ENCODE peak calls at places on chromosomes 2 and 18, in eight cellular contexts. I, Y, O, Q, G, V, N and W are unnamed samples.
A peak's percentile ranks its signal among the peaks of the same experiment; 100 is the strongest.

GRCh38 chr18:70334264-70334663 is 45.4 kb downstream of the SOCS6 start:
- DNase-seq in I (no peak), Y (no peak), O (no peak), Q (no peak), G (no peak), V (no peak), N (no peak), W (no peak)

GRCh38 chr2:133802366-133802765 is 234.1 kb upstream of the NCKAP5 start:
- DNase-seq in I (no peak), Y (no peak), O (no peak), Q (no peak), G (no peak), V (no peak), N (no peak), W (no peak)

GRCh38 chr2:130870161-130870485 is 33.4 kb downstream of the ARHGEF4 start:
- DNase-seq in I (no peak), Y (no peak), O (no peak), Q (no peak), G (no peak), V (no peak), N (no peak), W (no peak)

GRCh38 chr2:239208470-239209180 is 192.2 kb downstream of the HDAC4 start:
- DNase-seq in I (no peak), Y (no peak), O (no peak), Q (no peak), G (no peak), V (peak; percentile 20), N (no peak), W (no peak)

GRCh38 chr2:240876475-240877251 is 8.0 kb downstream of the AGXT start:
- DNase-seq in I (peak; percentile 58), Y (no peak), O (no peak), Q (no peak), G (no peak), V (peak; percentile 94), N (no peak), W (no peak)

GRCh38 chr2:146927080-146927714 is 917.6 kb upstream of the ACVR2A start:
- DNase-seq in I (peak; percentile 75), Y (peak; percentile 30), O (peak; percentile 57), Q (peak; percentile 73), G (peak; percentile 31), V (peak; percentile 28), N (peak; percentile 84), W (peak; percentile 85)

GRCh38 chr2:149686677-149687427 is 99.3 kb upstream of the MMADHC start:
- DNase-seq in I (no peak), Y (no peak), O (no peak), Q (no peak), G (no peak), V (no peak), N (no peak), W (no peak)

GRCh38 chr2:138722316-138722715 is 57.9 kb downstream of the NXPH2 start:
- DNase-seq in I (no peak), Y (no peak), O (no peak), Q (peak; percentile 19), G (no peak), V (no peak), N (no peak), W (no peak)

GRCh38 chr2:76197428-76197827 is 486.7 kb upstream of the GCFC2 start:
- DNase-seq in I (no peak), Y (no peak), O (no peak), Q (no peak), G (no peak), V (no peak), N (peak; percentile 4), W (no peak)

GRCh38 chr2:85888020-85888744 is 608 bp downstream of the ST3GAL5 start:
- DNase-seq in I (peak; percentile 39), Y (no peak), O (peak; percentile 50), Q (no peak), G (no peak), V (no peak), N (peak; percentile 56), W (no peak)

GRCh38 chr2:200352631-200353030 is 46.1 kb downstream of the SPATS2L start:
- DNase-seq in I (peak; percentile 57), Y (peak; percentile 93), O (peak; percentile 60), Q (peak; percentile 45), G (peak; percentile 66), V (peak; percentile 60), N (peak; percentile 49), W (peak; percentile 94)

GRCh38 chr2:239735131-239735828 is 289.9 kb downstream of the NDUFA10 start:
- DNase-seq in I (no peak), Y (no peak), O (no peak), Q (no peak), G (no peak), V (peak; percentile 32), N (peak; percentile 78), W (no peak)

GRCh38 chr2:152334701-152335015 is 316 bp upstream of the FMNL2 start:
- DNase-seq in I (no peak), Y (no peak), O (no peak), Q (no peak), G (no peak), V (no peak), N (no peak), W (no peak)
- H3K27ac ChIP-seq in I (peak overlapping the region; percentile 82), Y (no peak overlapping the region), O (no peak overlapping the region), Q (no peak overlapping the region), G (no peak overlapping the region), V (no peak overlapping the region), N (no peak overlapping the region), W (no peak overlapping the region)

DNA sequence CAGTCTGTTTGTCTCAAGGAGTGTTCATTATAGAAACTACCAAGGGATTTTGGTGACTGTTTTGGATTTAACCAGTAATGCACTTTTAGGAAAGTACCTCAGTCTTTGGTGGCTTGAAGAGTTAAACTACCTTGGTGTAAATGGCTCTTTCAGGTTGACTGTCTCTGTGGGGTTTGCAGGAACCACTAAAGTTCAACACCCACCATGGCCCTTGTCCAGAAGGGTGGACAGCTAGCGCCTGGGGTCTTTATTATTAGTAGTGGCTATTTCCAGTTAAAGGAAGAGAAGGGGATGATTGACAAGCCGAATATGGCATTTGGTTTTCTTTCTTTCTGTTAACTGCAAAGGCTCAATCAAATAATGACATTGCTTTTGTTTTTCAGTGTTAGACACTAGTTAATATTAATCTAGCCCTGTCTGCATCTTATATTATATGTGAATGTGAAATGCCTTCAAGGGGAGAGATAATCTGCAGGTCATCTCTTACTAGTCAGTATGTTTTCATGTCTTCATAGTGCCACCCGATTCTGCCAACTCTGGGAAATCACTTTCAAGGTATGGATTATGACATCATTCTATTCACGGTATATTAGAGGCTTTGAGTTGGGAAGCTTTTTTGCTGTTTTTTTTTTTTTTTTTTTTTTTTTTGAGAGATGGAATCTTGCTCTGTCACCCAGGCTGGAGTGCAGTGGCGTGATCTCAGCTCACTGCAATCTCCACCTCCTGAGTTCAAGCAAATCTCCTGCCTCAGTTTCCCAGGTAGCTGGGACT is 56.4 kb downstream of the MAP4K4 start:
- DNase-seq in I (no peak), Y (no peak), O (no peak), Q (no peak), G (no peak), V (no peak), N (no peak), W (no peak)
- H3K4me2 ChIP-seq in I (peak overlapping the region; percentile 2), Y (peak overlapping the region; percentile 37), O (no peak overlapping the region), Q (peak overlapping the region; percentile 40), G (peak overlapping the region; percentile 80), V (peak overlapping the region; percentile 58), N (no peak overlapping the region), W (no peak overlapping the region)

GRCh38 chr2:201465524-201465971 is 14.0 kb downstream of the STRADB start:
- DNase-seq in I (no peak), Y (no peak), O (peak; percentile 15), Q (no peak), G (peak; percentile 20), V (no peak), N (no peak), W (peak; percentile 15)

GRCh38 chr2:201470821-201471731 is 19.5 kb downstream of the STRADB start:
- DNase-seq in I (no peak), Y (peak; percentile 43), O (no peak), Q (peak; percentile 71), G (peak; percentile 69), V (no peak), N (peak; percentile 62), W (peak; percentile 47)

GRCh38 chr2:201466050-201466660 is 14.6 kb downstream of the STRADB start:
- DNase-seq in I (peak; percentile 44), Y (peak; percentile 79), O (peak; percentile 72), Q (peak; percentile 80), G (peak; percentile 90), V (no peak), N (no peak), W (peak; percentile 89)

GRCh38 chr2:201464547-201464946 is 13.0 kb downstream of the STRADB start:
- DNase-seq in I (no peak), Y (no peak), O (no peak), Q (no peak), G (no peak), V (no peak), N (no peak), W (no peak)

DNA sequence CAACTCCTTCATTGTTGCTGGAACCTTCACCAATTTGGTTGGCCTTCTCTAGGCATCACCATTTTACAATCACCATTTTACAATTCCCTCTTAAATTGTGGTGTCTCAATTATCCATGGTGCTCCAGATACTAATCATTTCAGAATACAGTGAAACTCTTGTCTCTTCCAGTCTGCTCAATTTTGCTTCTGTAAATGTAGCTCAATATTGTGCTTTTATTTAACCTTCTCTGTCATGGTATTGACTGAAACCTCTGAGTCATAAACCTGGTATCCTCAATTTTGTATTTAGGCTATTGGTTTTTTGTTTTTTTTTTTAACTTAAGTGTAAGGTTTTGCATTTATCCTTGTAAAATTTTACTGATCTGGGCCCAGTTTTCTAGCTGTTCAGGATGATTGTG is 16.1 kb downstream of the STRADB start:
- DNase-seq in I (no peak), Y (no peak), O (no peak), Q (peak; percentile 70), G (no peak), V (no peak), N (no peak), W (no peak)
- H3K27ac ChIP-seq in I (no peak overlapping the region), Y (no peak overlapping the region), O (no peak overlapping the region), Q (peak overlapping the region; percentile 85), G (no peak overlapping the region), V (no peak overlapping the region), N (no peak overlapping the region), W (no peak overlapping the region)

GRCh38 chr2:156211318-156211717 is 121.2 kb downstream of the NR4A2 start:
- DNase-seq in I (no peak), Y (no peak), O (no peak), Q (peak; percentile 32), G (no peak), V (no peak), N (no peak), W (no peak)

GRCh38 chr2:156219491-156220100 is 112.9 kb downstream of the NR4A2 start:
- DNase-seq in I (no peak), Y (no peak), O (no peak), Q (no peak), G (no peak), V (no peak), N (no peak), W (no peak)

GRCh38 chr2:156215656-156216055 is 116.9 kb downstream of the NR4A2 start:
- DNase-seq in I (no peak), Y (no peak), O (no peak), Q (peak; percentile 38), G (no peak), V (no peak), N (no peak), W (peak; percentile 2)
- H3K4me2 ChIP-seq in I (no peak overlapping the region), Y (no peak overlapping the region), O (no peak overlapping the region), Q (no peak overlapping the region), G (no peak overlapping the region), V (no peak overlapping the region), N (no peak overlapping the region), W (no peak overlapping the region)

GRCh38 chr18:49561377-49562193 is at the start of gene LIPG:
- DNase-seq in I (peak; percentile 91), Y (peak; percentile 83), O (peak; percentile 93), Q (peak; percentile 76), G (peak; percentile 50), V (peak; percentile 34), N (peak; percentile 93), W (peak; percentile 84)
- H3K27ac ChIP-seq in I (peak within 1 kb of the TSS; percentile 58), Y (no peak within 1 kb of the TSS), O (no peak within 1 kb of the TSS), Q (peak within 1 kb of the TSS; percentile 76), G (no peak within 1 kb of the TSS), V (no peak within 1 kb of the TSS), N (no peak within 1 kb of the TSS), W (no peak within 1 kb of the TSS)

GRCh38 chr2:168135121-168135520 is 112.3 kb downstream of the STK39 start:
- DNase-seq in I (no peak), Y (no peak), O (no peak), Q (no peak), G (no peak), V (no peak), N (no peak), W (no peak)
- H3K4me2 ChIP-seq in I (no peak overlapping the region), Y (no peak overlapping the region), O (no peak overlapping the region), Q (peak overlapping the region; percentile 32), G (peak overlapping the region; percentile 44), V (no peak overlapping the region), N (no peak overlapping the region), W (peak overlapping the region; percentile 20)